ENCODE peak calls at places on chromosomes 5 and 9, in four cellular contexts. O is HepG2, S is GM12878, C is K562. W is an unnamed sample.

GRCh38 chr5:168159425-168159824 is 132.0 kb upstream of the WWC1 start:
- DNase-seq in S (no peak), C (no peak), O (no peak), W (no peak)

GRCh38 chr9:128123451-128124080 is 4.0 kb downstream of the PTGES2 start:
- DNase-seq in C (no peak), O (no peak), S (no peak), W (no peak)

GRCh38 chr5:108418172-108418571 is 36.3 kb upstream of the FBXL17 start:
- DNase-seq in O (no peak), C (no peak), S (no peak), W (no peak)

GRCh38 chr5:53262348-53262970 is 152.9 kb upstream of the MOCS2 start:
- DNase-seq in S (no peak), C (peak), O (peak), W (no peak)

GRCh38 chr9:108290839-108291585 is 564.8 kb downstream of the ACTL7B start:
- DNase-seq in O (no peak), C (no peak), S (no peak), W (no peak)

GRCh38 chr9:131266301-131267229 is 9.7 kb downstream of the FAM78A start:
- DNase-seq in S (no peak), C (peak), O (no peak), W (no peak)

GRCh38 chr9:96612105-96612965 is 7.3 kb downstream of the CDC14B start:
- DNase-seq in S (no peak), O (peak), C (no peak), W (peak)

GRCh38 chr9:119873877-119874276 is 504.6 kb upstream of the BRINP1 start:
- DNase-seq in S (no peak), C (no peak), O (no peak), W (no peak)

GRCh38 chr9:34592895-34593601 is 3.5 kb upstream of the CNTFR start:
- DNase-seq in S (no peak), C (no peak), O (no peak), W (no peak)

GRCh38 chr9:17631396-17631795 is 52.5 kb downstream of the SH3GL2 start:
- DNase-seq in C (no peak), O (no peak), S (no peak), W (no peak)

GRCh38 chr9:115882911-115883310 is 270.7 kb upstream of the PAPPA start:
- DNase-seq in O (no peak), C (no peak), S (no peak), W (no peak)

GRCh38 chr5:34803974-34804373 is 35.0 kb upstream of the TTC23L start:
- DNase-seq in O (no peak), C (no peak), S (no peak), W (no peak)

GRCh38 chr9:107487521-107488399 is 1.8 kb downstream of the KLF4 start:
- DNase-seq in C (no peak), O (no peak), S (no peak), W (peak)

GRCh38 chr5:107467137-107467932 is 203.4 kb downstream of the EFNA5 start:
- DNase-seq in O (no peak), S (no peak), C (no peak), W (no peak)

GRCh38 chr9:88266416-88266815 is 121.8 kb upstream of the SPIN1 start:
- DNase-seq in S (no peak), O (no peak), C (no peak), W (no peak)

GRCh38 chr5:43772601-43773031 is 169.6 kb downstream of the NNT start:
- DNase-seq in O (no peak), C (peak), S (no peak), W (no peak)

GRCh38 chr9:110389148-110389783 is 51.6 kb upstream of the TXNDC8 start:
- DNase-seq in C (no peak), S (no peak), O (no peak), W (no peak)

GRCh38 chr5:106085136-106085535 is 1585.6 kb downstream of the EFNA5 start:
- DNase-seq in S (no peak), C (no peak), O (no peak), W (no peak)

GRCh38 chr5:72433520-72433919 is 73.7 kb downstream of the ZNF366 start:
- DNase-seq in S (no peak), C (no peak), O (no peak), W (no peak)

GRCh38 chr5:150638488-150639316 is 1.8 kb upstream of the SYNPO start:
- DNase-seq in C (no peak), O (no peak), S (no peak), W (no peak)

GRCh38 chr9:79127661-79128060 is 444.1 kb upstream of the TLE4 start:
- DNase-seq in S (no peak), C (no peak), O (no peak), W (no peak)

GRCh38 chr5:61702784-61703183 is 370.7 kb downstream of the ZSWIM6 start:
- DNase-seq in O (no peak), C (no peak), S (no peak), W (no peak)

GRCh38 chr5:89560724-89561123 is 677.7 kb upstream of the MEF2C start:
- DNase-seq in S (no peak), C (no peak), O (no peak), W (no peak)

GRCh38 chr9:102779341-102779740 is 215.8 kb upstream of the CYLC2 start:
- DNase-seq in C (no peak), O (no peak), S (no peak), W (no peak)

GRCh38 chr5:157381746-157382145 is 78.3 kb upstream of the NIPAL4 start:
- DNase-seq in S (no peak), O (no peak), C (no peak), W (no peak)

GRCh38 chr9:72280913-72281500 is 84.0 kb downstream of the ZFAND5 start:
- DNase-seq in O (peak), C (peak), S (no peak), W (peak)

GRCh38 chr9:124258765-124259272 is 1.1 kb downstream of the NEK6 start:
- DNase-seq in O (peak), S (no peak), C (no peak), W (no peak)

GRCh38 chr9:124257070-124257864 is 482 bp upstream of the NEK6 start:
- DNase-seq in O (no peak), S (no peak), C (no peak), W (no peak)

GRCh38 chr9:124257865-124258764 is at the start of gene NEK6:
- DNase-seq in C (peak), O (no peak), S (no peak), W (no peak)

GRCh38 chr9:124260769-124261603 is 3.2 kb downstream of the NEK6 start:
- DNase-seq in S (no peak), C (peak), O (peak), W (peak)

DNA sequence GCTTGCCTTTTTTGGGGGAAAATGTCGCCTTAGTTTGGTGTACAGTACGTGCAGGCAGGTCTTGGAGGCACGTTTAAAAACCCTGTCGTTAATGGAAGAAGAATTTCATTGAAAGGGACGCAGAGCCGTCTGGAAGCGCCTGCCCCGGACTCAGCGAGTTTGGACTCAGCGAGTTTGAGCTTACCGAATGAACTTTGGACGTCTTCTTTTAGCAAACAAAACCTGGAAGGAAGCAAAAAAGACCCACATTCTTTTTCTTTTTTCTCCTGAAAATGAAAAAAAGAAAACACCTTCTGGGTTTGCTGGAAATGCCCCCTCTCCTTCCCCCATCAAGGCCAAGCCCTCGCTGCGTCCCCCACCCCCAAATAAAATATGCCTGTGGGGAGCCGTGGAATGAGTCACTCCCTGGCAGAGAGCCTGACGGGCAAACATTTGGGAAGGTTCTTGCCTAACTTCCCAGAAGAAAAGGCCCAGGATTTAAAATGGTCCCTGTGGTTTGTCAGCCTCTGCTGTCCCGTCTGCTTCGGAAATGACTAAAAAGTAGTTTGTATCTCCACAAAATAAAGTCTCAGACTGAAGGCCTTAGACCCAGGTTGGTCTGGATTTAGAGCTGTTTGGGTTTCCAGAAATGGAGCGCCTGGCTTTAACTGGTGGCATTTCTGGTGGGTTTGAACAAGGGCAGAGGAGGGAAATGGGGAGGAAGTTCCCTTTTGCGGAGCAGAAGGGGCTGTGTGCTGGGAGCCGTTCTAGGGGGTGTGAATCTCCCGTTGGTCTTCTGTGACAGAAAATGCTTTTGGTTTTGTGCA is 1.7 kb downstream of the NEK6 start:
- DNase-seq in S (no peak), O (peak), C (peak), W (peak)
- TF ChIP-seq EP300 in S (no peak), O (peak), C (no peak), W (no peak)

DNA sequence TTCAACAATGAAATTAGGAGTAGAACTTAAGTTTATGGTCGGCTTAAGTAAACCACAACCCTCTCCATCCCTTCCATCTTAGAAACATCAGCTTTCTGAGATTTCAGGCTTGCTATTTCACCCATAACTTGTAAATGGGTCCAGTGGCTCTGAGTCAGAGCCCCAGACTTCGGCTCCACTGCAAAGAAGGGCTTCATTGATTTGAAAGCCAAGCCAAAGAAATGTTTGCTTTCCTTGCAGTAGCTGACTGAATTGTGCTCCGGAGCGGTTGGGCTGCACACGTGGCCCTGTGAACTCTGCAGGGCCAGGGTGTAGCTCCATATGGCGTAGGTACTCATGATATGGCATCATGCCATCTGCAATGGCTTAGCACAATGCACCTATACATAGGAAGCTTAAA is 57.0 kb downstream of the NREP start:
- DNase-seq in S (no peak), O (peak), C (no peak), W (no peak)
- TF ChIP-seq ESRRA in S (no peak), O (no peak), C (no peak), W (no peak)

DNA sequence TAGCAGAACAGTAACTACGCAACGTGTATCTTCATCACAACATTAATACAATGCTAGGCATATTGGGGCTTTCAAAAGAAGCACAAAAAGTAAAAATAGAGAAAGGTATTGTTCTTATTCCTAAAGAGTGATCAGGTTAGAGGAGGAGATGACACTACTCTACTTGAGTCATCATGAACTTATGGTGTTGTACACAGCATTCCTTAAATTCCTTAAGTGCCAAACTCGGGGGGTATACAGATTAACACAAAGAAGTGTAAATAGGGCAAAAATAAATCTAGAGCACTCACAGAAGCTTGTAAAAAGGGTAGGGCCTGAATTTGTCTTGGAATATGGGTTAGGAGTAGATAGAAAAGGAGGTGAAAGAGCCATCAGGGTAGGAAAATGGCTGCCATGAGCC is 308.0 kb upstream of the DAP start:
- DNase-seq in C (no peak), O (no peak), S (no peak), W (no peak)
- TF ChIP-seq EP300 in C (no peak), O (no peak), S (no peak), W (no peak)

DNA sequence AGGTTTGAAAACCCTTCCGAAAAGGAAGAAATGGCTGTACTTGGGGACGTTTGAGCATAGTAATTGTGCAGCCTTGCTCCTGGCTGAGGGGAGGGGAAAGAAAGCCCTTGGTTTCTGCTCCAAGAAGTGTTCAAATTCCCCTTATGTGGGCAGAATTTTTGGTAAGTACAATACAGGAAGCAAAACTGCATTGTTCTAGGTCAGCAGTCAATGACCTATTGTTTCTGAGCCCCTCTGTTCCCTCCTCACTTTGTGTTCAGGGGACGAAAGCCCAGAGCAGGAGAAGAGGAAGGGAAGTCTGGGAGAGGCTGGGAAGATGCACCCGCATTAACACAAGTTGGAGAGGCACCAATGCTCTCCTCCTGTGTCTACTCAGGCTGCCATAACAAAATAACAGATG is 11.9 kb downstream of the BASP1 start:
- DNase-seq in O (no peak), C (no peak), S (no peak), W (no peak)
- TF ChIP-seq ESRRA in O (no peak), C (no peak), S (no peak), W (no peak)

GRCh38 chr5:57834829-57835554 is 352.4 kb upstream of the ACTBL2 start:
- DNase-seq in S (no peak), C (no peak), O (peak), W (no peak)
- TF ChIP-seq EP300 in S (no peak), C (no peak), O (no peak), W (no peak)

DNA sequence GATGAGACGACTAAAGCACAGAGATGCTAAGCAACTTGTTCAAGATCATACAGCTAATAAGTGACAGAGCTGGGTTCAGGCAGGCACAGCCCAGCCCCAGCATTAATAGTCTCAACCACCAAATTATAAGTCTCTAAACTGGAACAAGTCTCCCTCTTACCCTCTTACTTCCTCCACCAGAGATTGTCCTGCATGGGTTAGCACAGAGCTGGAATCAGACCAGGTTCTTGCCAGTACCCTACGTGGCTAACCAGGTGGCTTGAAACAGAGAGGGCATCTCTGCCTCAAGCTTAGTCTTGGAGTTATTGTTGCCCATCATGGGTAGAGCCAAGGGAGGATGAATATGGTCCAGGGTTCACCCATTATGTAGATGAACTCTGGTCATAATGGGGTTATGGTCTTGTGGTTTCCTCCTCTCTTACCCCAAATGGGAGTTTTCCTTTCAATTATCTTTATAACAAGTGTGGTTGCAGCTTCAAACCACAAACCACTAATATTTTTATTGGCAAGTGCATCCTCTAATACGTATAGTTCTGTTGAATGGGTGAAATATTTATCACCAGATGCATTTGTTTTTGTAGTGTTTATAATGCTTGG is 8.3 kb upstream of the XPA start:
- DNase-seq in S (no peak), C (no peak), O (no peak), W (no peak)
- TF ChIP-seq ESRRA in S (no peak), C (no peak), O (no peak), W (no peak)

W was measured in A549.